ENCODE peak calls at places on chromosomes 2 and 18, in ten cellular contexts. One of them, this sample, is unnamed. For H3K9me2, the result is how much of the 10 kb centered on the place peaks cover.

GRCh38 chr2:235416816-235417499 is 76.9 kb upstream of the AGAP1 start:
- DNase-seq in GM23248: peak
- DNase-seq in SK-N-SH: no peak
- DNase-seq in hepatocyte: peak
- DNase-seq in OCI-LY7: no peak
- DNase-seq in PC-9: no peak
- DNase-seq in Karpas-422: no peak
- DNase-seq in GM23338: no peak
- DNase-seq in HCT116: no peak
- DNase-seq in PC-3: no peak
- DNase-seq in this sample: no peak

GRCh38 chr2:196205891-196206408 is 34.6 kb upstream of the STK17B start:
- DNase-seq in hepatocyte: no peak
- DNase-seq in GM23248: peak
- DNase-seq in PC-9: no peak
- DNase-seq in SK-N-SH: no peak
- DNase-seq in PC-3: no peak
- DNase-seq in Karpas-422: no peak
- DNase-seq in GM23338: no peak
- DNase-seq in HCT116: no peak
- DNase-seq in OCI-LY7: no peak
- DNase-seq in this sample: no peak

GRCh38 chr2:33118648-33119047 is 171.9 kb downstream of the LTBP1 start:
- DNase-seq in GM23248: no peak
- DNase-seq in HCT116: no peak
- DNase-seq in Karpas-422: no peak
- DNase-seq in PC-3: no peak
- DNase-seq in GM23338: no peak
- DNase-seq in OCI-LY7: no peak
- DNase-seq in hepatocyte: no peak
- DNase-seq in SK-N-SH: no peak
- DNase-seq in PC-9: no peak
- DNase-seq in this sample: no peak

GRCh38 chr18:66676699-66677098 is 72.8 kb upstream of the CDH19 start:
- DNase-seq in GM23338: peak
- DNase-seq in PC-9: no peak
- DNase-seq in OCI-LY7: no peak
- DNase-seq in HCT116: no peak
- DNase-seq in Karpas-422: no peak
- DNase-seq in hepatocyte: no peak
- DNase-seq in PC-3: no peak
- DNase-seq in GM23248: no peak
- DNase-seq in SK-N-SH: no peak
- DNase-seq in this sample: no peak

GRCh38 chr18:46731316-46731715 is 25.5 kb downstream of the ST8SIA5 start:
- DNase-seq in OCI-LY7: no peak
- DNase-seq in hepatocyte: no peak
- DNase-seq in HCT116: no peak
- DNase-seq in PC-3: no peak
- DNase-seq in Karpas-422: no peak
- DNase-seq in GM23338: no peak
- DNase-seq in PC-9: no peak
- DNase-seq in GM23248: no peak
- DNase-seq in SK-N-SH: no peak
- DNase-seq in this sample: no peak

GRCh38 chr2:240434728-240435456 is 571 bp upstream of the GPC1 start:
- DNase-seq in HCT116: peak
- DNase-seq in GM23338: peak
- DNase-seq in SK-N-SH: peak
- DNase-seq in PC-9: peak
- DNase-seq in PC-3: peak
- DNase-seq in hepatocyte: peak
- DNase-seq in GM23248: peak
- DNase-seq in Karpas-422: peak
- DNase-seq in OCI-LY7: peak
- DNase-seq in this sample: peak

GRCh38 chr2:138267161-138267901 is 234.2 kb upstream of the SPOPL start:
- DNase-seq in Karpas-422: no peak
- DNase-seq in HCT116: no peak
- DNase-seq in GM23338: no peak
- DNase-seq in SK-N-SH: no peak
- DNase-seq in PC-9: no peak
- DNase-seq in GM23248: peak
- DNase-seq in PC-3: peak
- DNase-seq in hepatocyte: no peak
- DNase-seq in OCI-LY7: no peak
- DNase-seq in this sample: no peak

GRCh38 chr2:27428978-27429541 is 629 bp downstream of the NRBP1 start:
- DNase-seq in PC-3: peak
- DNase-seq in SK-N-SH: peak
- DNase-seq in OCI-LY7: peak
- DNase-seq in GM23248: peak
- DNase-seq in Karpas-422: peak
- DNase-seq in GM23338: peak
- DNase-seq in HCT116: peak
- DNase-seq in PC-9: peak
- DNase-seq in hepatocyte: peak
- DNase-seq in this sample: peak

GRCh38 chr2:224944707-224945106 is 97.6 kb downstream of the DOCK10 start:
- DNase-seq in HCT116: no peak
- DNase-seq in hepatocyte: no peak
- DNase-seq in GM23248: no peak
- DNase-seq in SK-N-SH: no peak
- DNase-seq in PC-9: no peak
- DNase-seq in GM23338: no peak
- DNase-seq in PC-3: no peak
- DNase-seq in Karpas-422: no peak
- DNase-seq in OCI-LY7: no peak
- DNase-seq in this sample: no peak

GRCh38 chr2:98086491-98087446 is at the start of gene VWA3B:
- DNase-seq in GM23338: peak
- DNase-seq in Karpas-422: peak
- DNase-seq in PC-3: peak
- DNase-seq in hepatocyte: peak
- DNase-seq in GM23248: peak
- DNase-seq in SK-N-SH: peak
- DNase-seq in PC-9: peak
- DNase-seq in HCT116: peak
- DNase-seq in OCI-LY7: peak
- DNase-seq in this sample: peak

GRCh38 chr2:190328748-190329147 is 9.1 kb upstream of the HIBCH start:
- DNase-seq in GM23338: peak
- DNase-seq in SK-N-SH: no peak
- DNase-seq in hepatocyte: no peak
- DNase-seq in HCT116: no peak
- DNase-seq in Karpas-422: no peak
- DNase-seq in GM23248: peak
- DNase-seq in OCI-LY7: no peak
- DNase-seq in PC-9: no peak
- DNase-seq in PC-3: peak
- DNase-seq in this sample: no peak

GRCh38 chr2:183242937-183243336 is 118.7 kb downstream of the NUP35 start:
- DNase-seq in PC-9: no peak
- DNase-seq in GM23338: no peak
- DNase-seq in PC-3: peak
- DNase-seq in Karpas-422: no peak
- DNase-seq in GM23248: peak
- DNase-seq in HCT116: no peak
- DNase-seq in SK-N-SH: no peak
- DNase-seq in OCI-LY7: no peak
- DNase-seq in hepatocyte: no peak
- DNase-seq in this sample: no peak

GRCh38 chr18:64110692-64111480 is 38.0 kb downstream of the LINC00305 start:
- DNase-seq in GM23248: peak
- DNase-seq in GM23338: no peak
- DNase-seq in PC-9: no peak
- DNase-seq in SK-N-SH: no peak
- DNase-seq in PC-3: no peak
- DNase-seq in hepatocyte: peak
- DNase-seq in OCI-LY7: no peak
- DNase-seq in HCT116: no peak
- DNase-seq in Karpas-422: no peak
- DNase-seq in this sample: no peak

DNA sequence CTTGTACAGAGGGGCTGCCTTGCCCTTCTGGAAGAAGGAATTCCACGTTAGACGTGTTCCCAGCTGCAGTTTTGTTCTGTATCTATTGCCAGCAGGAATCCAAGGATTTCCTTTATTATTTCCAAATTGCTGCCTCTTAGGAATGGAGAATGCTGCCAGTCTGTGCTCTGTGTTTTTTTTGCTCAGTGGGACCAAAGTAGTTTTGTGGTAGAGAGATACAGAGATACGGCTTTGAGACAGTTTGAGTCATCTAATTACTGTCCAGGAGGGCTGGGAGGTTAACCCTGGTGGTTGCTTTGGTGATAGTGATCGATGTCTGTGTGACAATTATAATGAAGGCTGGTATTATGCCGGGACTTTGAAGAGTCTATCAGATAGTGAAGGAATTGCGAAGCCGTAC is 26.3 kb downstream of the ASAP2 start:
- DNase-seq in GM23338: no peak
- DNase-seq in HCT116: peak
- DNase-seq in GM23248: no peak
- DNase-seq in PC-9: no peak
- DNase-seq in SK-N-SH: peak
- DNase-seq in Karpas-422: no peak
- DNase-seq in OCI-LY7: no peak
- DNase-seq in PC-3: no peak
- DNase-seq in hepatocyte: no peak
- DNase-seq in this sample: no peak
- H3K4me2 ChIP-seq in GM23338: no peak
- H3K4me2 ChIP-seq in HCT116: peak
- H3K4me2 ChIP-seq in GM23248: peak
- H3K4me2 ChIP-seq in PC-9: peak
- H3K4me2 ChIP-seq in SK-N-SH: peak
- H3K4me2 ChIP-seq in Karpas-422: no peak
- H3K4me2 ChIP-seq in OCI-LY7: no peak
- H3K4me2 ChIP-seq in PC-3: peak
- H3K4me2 ChIP-seq in hepatocyte: no peak
- H3K4me2 ChIP-seq in this sample: no peak

GRCh38 chr2:35741556-35741955 is 614.0 kb upstream of the CRIM1 start:
- DNase-seq in PC-3: no peak
- DNase-seq in SK-N-SH: no peak
- DNase-seq in hepatocyte: no peak
- DNase-seq in Karpas-422: no peak
- DNase-seq in OCI-LY7: no peak
- DNase-seq in PC-9: no peak
- DNase-seq in HCT116: no peak
- DNase-seq in GM23248: no peak
- DNase-seq in GM23338: no peak
- DNase-seq in this sample: no peak
- H3K9me2 ChIP-seq in PC-3: under half
- H3K9me2 ChIP-seq in SK-N-SH: under half
- H3K9me2 ChIP-seq in hepatocyte: under half
- H3K9me2 ChIP-seq in Karpas-422: under half
- H3K9me2 ChIP-seq in OCI-LY7: under half
- H3K9me2 ChIP-seq in PC-9: under half
- H3K9me2 ChIP-seq in HCT116: under half
- H3K9me2 ChIP-seq in GM23248: under half
- H3K9me2 ChIP-seq in GM23338: under half
- H3K9me2 ChIP-seq in this sample: under half

DNA sequence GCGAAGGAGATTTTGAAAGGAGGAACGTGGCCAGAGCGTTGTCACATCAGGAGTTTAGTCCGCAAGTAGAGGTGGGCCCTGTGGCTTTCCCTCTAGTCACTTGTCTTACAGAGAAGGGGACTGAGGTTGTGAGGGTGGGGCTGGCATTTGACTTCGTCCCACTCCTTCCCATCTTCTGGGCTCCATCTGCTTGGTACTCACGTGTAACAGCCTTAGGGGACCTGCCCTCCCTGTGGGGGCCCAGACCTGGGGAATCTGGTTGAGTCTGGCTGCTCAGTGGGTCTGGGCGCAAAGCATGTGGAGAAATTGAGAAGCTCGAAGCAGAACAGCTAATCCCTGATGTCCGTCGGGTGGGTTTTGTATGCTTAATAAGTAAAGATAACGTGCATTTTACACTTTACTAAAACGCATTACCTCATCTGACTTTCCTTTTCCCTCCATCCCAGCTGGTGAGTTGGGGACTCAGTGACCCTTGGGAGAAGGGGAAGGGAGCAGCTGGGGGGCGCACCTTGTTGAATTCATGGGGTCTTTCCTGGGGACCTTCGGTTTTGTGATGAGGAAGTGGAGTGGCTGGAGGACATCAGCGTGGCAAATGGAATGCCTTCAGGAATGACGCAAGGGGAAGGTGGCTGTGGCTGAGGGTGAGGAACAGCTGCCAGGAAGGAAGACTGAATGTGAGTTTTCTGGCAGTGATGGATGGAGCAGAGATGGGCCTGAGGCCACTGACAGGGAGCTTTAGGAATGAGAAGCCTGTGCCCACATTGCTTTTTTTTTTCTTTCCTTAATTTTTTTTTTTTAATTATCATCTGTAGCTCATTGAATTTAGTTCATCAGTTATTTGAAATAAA is 44.8 kb downstream of the ASAP2 start:
- DNase-seq in OCI-LY7: no peak
- DNase-seq in GM23248: peak
- DNase-seq in GM23338: no peak
- DNase-seq in PC-9: peak
- DNase-seq in HCT116: no peak
- DNase-seq in PC-3: peak
- DNase-seq in Karpas-422: no peak
- DNase-seq in hepatocyte: peak
- DNase-seq in SK-N-SH: no peak
- DNase-seq in this sample: no peak
- H3K4me2 ChIP-seq in OCI-LY7: no peak
- H3K4me2 ChIP-seq in GM23248: peak
- H3K4me2 ChIP-seq in GM23338: no peak
- H3K4me2 ChIP-seq in PC-9: peak
- H3K4me2 ChIP-seq in HCT116: no peak
- H3K4me2 ChIP-seq in PC-3: peak
- H3K4me2 ChIP-seq in Karpas-422: no peak
- H3K4me2 ChIP-seq in hepatocyte: peak
- H3K4me2 ChIP-seq in SK-N-SH: peak
- H3K4me2 ChIP-seq in this sample: no peak

DNA sequence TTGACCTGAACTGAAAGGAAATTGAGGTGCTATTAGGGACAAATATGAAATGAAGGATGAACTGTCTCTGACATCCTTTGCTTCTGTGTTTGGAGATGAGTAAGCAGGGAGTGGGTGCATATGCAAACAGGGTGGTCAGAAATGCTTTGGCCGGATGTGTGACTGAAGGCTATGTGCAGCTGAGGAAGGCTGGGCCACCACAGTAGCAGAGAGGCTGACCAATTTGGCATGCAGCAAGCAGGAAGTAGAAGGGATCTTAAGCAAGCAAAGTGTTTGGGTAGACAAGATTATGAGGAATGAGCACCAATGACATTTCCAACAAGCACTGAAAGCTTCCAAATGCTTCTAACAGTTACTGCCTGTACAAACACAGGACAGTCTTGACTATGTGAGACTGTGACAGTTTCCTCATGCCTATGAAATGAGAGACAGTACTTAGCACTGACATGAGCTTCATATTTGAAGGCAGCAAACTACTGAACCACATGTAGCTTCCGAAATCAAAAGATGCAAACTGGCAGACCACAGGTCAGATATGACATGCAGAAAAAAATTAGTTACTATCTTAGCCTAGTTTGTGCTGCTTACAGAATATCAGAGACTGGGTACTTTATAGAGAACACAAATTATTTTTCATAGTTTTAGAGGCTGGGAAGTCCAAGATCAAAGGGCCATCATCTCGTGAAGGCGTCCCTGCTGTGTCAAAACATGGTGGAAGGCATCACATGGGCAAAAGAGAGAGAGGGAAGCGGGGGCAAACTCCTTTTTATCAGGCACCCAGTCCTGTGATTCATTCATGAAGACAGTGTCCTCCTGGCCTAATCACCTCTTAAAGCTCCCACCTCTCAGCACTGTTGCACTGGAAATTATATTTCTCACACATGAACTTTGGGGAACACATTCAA is 3.2 kb upstream of the ACTR3 start:
- DNase-seq in PC-9: peak
- DNase-seq in OCI-LY7: peak
- DNase-seq in SK-N-SH: no peak
- DNase-seq in GM23338: no peak
- DNase-seq in Karpas-422: peak
- DNase-seq in hepatocyte: no peak
- DNase-seq in PC-3: peak
- DNase-seq in HCT116: no peak
- DNase-seq in GM23248: peak
- DNase-seq in this sample: peak
- H3K9me2 ChIP-seq in PC-9: under half
- H3K9me2 ChIP-seq in OCI-LY7: under half
- H3K9me2 ChIP-seq in SK-N-SH: under half
- H3K9me2 ChIP-seq in GM23338: under half
- H3K9me2 ChIP-seq in Karpas-422: under half
- H3K9me2 ChIP-seq in hepatocyte: under half
- H3K9me2 ChIP-seq in PC-3: under half
- H3K9me2 ChIP-seq in HCT116: under half
- H3K9me2 ChIP-seq in GM23248: under half
- H3K9me2 ChIP-seq in this sample: under half